ENCODE peak calls at places on chromosome 13, in nine cellular contexts. E is SK-N-SH, D is GM23248, A is neural progenitor cell, Q is OCI-LY7, N is PC-3, H is GM23338, U is HCT116, T is hepatocyte. R is an unnamed sample. For H3K79me2, the result is how much of the 10 kb centered on the place peaks cover.

GRCh38 chr13:20442798-20443381 is 82.8 kb downstream of the CRYL1 start:
- DNase-seq in E (no peak), D (no peak), A (no peak), Q (no peak), N (peak), H (no peak), U (no peak), T (no peak), R (no peak)

GRCh38 chr13:67341406-67341805 is 111.3 kb upstream of the PCDH9 start:
- DNase-seq in E (no peak), D (no peak), A (no peak), Q (no peak), N (peak), H (no peak), U (no peak), T (no peak), R (no peak)

GRCh38 chr13:69324109-69324886 is 783.3 kb upstream of the ATXN8OS start:
- DNase-seq in E (peak), D (no peak), A (peak), Q (peak), N (peak), H (peak), U (peak), T (peak), R (no peak)

GRCh38 chr13:103537616-103538015 is 471.4 kb upstream of the SLC10A2 start:
- DNase-seq in E (no peak), D (no peak), A (no peak), Q (no peak), N (no peak), H (no peak), U (no peak), T (no peak), R (no peak)

GRCh38 chr13:66556306-66556705 is 673.8 kb downstream of the PCDH9 start:
- DNase-seq in E (no peak), D (no peak), A (no peak), Q (no peak), N (peak), H (no peak), U (no peak), T (no peak), R (no peak)

GRCh38 chr13:29815336-29815735 is 35.1 kb downstream of the UBL3 start:
- DNase-seq in E (no peak), D (no peak), A (no peak), Q (no peak), N (no peak), H (no peak), U (no peak), T (no peak), R (no peak)

GRCh38 chr13:53758946-53759345 is 730.3 kb downstream of the OLFM4 start:
- DNase-seq in E (peak), D (no peak), A (no peak), Q (no peak), N (no peak), H (peak), U (no peak), T (no peak), R (no peak)

GRCh38 chr13:48242677-48243076 is 9.7 kb downstream of the ITM2B start:
- DNase-seq in E (no peak), D (no peak), A (no peak), Q (no peak), N (no peak), H (no peak), U (no peak), T (no peak), R (no peak)

GRCh38 chr13:105428816-105429215 is 1106.6 kb downstream of the EFNB2 start:
- DNase-seq in E (no peak), D (no peak), A (no peak), Q (no peak), N (no peak), H (no peak), U (no peak), T (no peak), R (no peak)

GRCh38 chr13:38590796-38591507 is 95.9 kb upstream of the FREM2 start:
- DNase-seq in E (no peak), D (no peak), A (no peak), Q (no peak), N (no peak), H (no peak), U (no peak), T (no peak), R (no peak)
- TF ChIP-seq EZH2phosphoT487 in E (no peak), D (no peak), A (no peak), Q (no peak), N (no peak), H (no peak), U (no peak), T (no peak), R (no peak)

GRCh38 chr13:79369226-79369625 is 36.8 kb downstream of the RBM26 start:
- DNase-seq in E (no peak), D (no peak), A (no peak), Q (no peak), N (no peak), H (no peak), U (no peak), T (no peak), R (no peak)
- H3K79me2 ChIP-seq in E (under half), D (under half), A (under half), Q (under half), N (under half), H (under half), U (half or more), T (under half), R (under half)

GRCh38 chr13:33787051-33787591 is 30.8 kb upstream of the RFC3 start:
- DNase-seq in E (peak), D (peak), A (no peak), Q (peak), N (no peak), H (no peak), U (no peak), T (no peak), R (peak)

GRCh38 chr13:33785384-33785783 is 32.6 kb upstream of the RFC3 start:
- DNase-seq in E (no peak), D (no peak), A (no peak), Q (no peak), N (no peak), H (no peak), U (no peak), T (no peak), R (no peak)

GRCh38 chr13:33784738-33785137 is 33.2 kb upstream of the RFC3 start:
- DNase-seq in E (no peak), D (no peak), A (no peak), Q (no peak), N (no peak), H (no peak), U (no peak), T (no peak), R (no peak)

DNA sequence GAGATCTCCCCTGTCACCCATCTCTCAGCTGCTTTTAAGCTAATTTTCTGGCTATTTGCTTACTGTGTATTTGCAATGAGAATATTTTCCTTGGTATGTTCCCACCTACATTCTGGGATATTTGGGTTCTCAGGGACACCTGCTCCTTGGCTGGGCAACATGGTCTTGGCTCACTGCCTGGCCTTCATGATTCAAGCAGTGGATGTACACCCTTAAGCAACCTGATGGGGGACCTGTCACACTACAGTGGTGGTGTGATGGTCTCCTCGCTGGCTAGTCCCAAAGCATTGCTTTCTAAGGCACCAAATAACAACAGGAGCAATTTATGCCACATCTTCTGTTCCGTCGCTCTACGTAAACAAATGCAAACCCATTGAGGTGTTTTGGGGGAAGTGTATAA is 35.3 kb upstream of the RFC3 start:
- DNase-seq in E (no peak), D (no peak), A (no peak), Q (no peak), N (no peak), H (no peak), U (no peak), T (no peak), R (no peak)
- TF ChIP-seq EZH2phosphoT487 in E (no peak), D (no peak), A (no peak), Q (no peak), N (no peak), H (no peak), U (no peak), T (no peak), R (no peak)

DNA sequence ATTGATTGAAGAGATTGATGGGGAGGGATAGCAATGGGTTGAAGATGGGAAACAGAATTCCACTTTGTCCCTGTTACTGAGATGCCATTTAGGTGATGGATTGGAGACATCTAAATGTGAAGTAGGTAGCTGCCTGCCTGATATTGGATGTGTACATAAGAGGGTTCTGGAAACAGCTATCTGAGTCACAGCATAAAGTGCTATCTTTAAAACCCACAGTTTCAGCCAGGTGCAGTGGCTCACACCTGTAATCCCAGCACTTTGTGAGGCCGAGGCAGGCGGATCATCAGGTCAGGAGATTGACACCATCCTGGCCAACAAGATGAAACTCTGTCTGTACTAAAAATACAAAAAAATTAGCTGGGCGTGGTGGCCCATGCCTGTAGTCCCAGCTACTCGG is 72.6 kb downstream of the DNAJC3 start:
- DNase-seq in E (no peak), D (no peak), A (no peak), Q (no peak), N (no peak), H (no peak), U (no peak), T (no peak), R (peak)
- H3K79me2 ChIP-seq in E (under half), D (half or more), A (under half), Q (under half), N (under half), H (under half), U (under half), T (half or more), R (half or more)

DNA sequence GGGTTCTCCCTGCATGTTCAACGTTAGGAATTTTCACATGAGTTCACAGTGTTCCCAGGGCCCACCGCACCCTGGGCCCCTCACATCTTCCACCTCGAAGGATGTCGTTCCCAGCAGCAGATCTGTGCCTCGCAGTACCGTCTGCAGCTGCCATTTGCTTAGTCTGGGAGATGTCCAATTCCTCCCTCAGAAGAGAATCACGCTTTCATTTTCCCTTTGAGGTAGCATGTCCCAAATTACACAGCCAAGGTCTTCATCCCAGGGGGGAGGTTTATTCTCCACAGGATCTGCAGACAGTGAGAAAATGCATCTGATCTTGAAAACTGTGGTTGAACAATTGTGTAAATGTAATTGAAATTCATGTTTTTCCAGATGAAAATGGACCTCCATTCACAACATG is 150.2 kb downstream of the DCT start:
- DNase-seq in E (no peak), D (peak), A (no peak), Q (no peak), N (no peak), H (no peak), U (no peak), T (no peak), R (no peak)
- TF ChIP-seq EZH2phosphoT487 in E (no peak), D (no peak), A (no peak), Q (no peak), N (no peak), H (no peak), U (no peak), T (no peak), R (no peak)

GRCh38 chr13:113599396-113599795 is 14.8 kb downstream of the TFDP1 start:
- DNase-seq in E (no peak), D (no peak), A (no peak), Q (no peak), N (no peak), H (no peak), U (no peak), T (no peak), R (no peak)
- H3K79me2 ChIP-seq in E (half or more), D (half or more), A (half or more), Q (under half), N (half or more), H (half or more), U (half or more), T (half or more), R (half or more)

GRCh38 chr13:73335938-73336337 is 277.1 kb downstream of the KLF5 start:
- DNase-seq in E (no peak), D (peak), A (no peak), Q (no peak), N (no peak), H (no peak), U (no peak), T (no peak), R (no peak)

GRCh38 chr13:73335226-73335625 is 276.4 kb downstream of the KLF5 start:
- DNase-seq in E (no peak), D (peak), A (no peak), Q (no peak), N (peak), H (no peak), U (peak), T (no peak), R (no peak)

GRCh38 chr13:73331556-73331955 is 272.8 kb downstream of the KLF5 start:
- DNase-seq in E (no peak), D (no peak), A (no peak), Q (no peak), N (no peak), H (no peak), U (no peak), T (no peak), R (no peak)

GRCh38 chr13:73336789-73337188 is 278.0 kb downstream of the KLF5 start:
- DNase-seq in E (no peak), D (no peak), A (no peak), Q (no peak), N (peak), H (peak), U (no peak), T (no peak), R (no peak)

GRCh38 chr13:73334459-73334858 is 275.7 kb downstream of the KLF5 start:
- DNase-seq in E (no peak), D (peak), A (no peak), Q (no peak), N (peak), H (no peak), U (no peak), T (no peak), R (no peak)
- TF ChIP-seq EZH2phosphoT487 in E (no peak), D (no peak), A (no peak), Q (no peak), N (no peak), H (no peak), U (no peak), T (no peak), R (no peak)

GRCh38 chr13:27599096-27599495 is 21.2 kb downstream of the LNX2 start:
- DNase-seq in E (no peak), D (no peak), A (no peak), Q (no peak), N (no peak), H (no peak), U (no peak), T (no peak), R (no peak)

GRCh38 chr13:27601208-27601607 is 19.1 kb downstream of the LNX2 start:
- DNase-seq in E (no peak), D (no peak), A (no peak), Q (no peak), N (no peak), H (no peak), U (no peak), T (no peak), R (no peak)

GRCh38 chr13:27600712-27601111 is 19.6 kb downstream of the LNX2 start:
- DNase-seq in E (no peak), D (no peak), A (no peak), Q (no peak), N (no peak), H (no peak), U (no peak), T (no peak), R (no peak)

GRCh38 chr13:27599845-27600553 is 20.3 kb downstream of the LNX2 start:
- DNase-seq in E (peak), D (peak), A (no peak), Q (no peak), N (peak), H (peak), U (peak), T (peak), R (no peak)

GRCh38 chr13:27601771-27602170 is 18.6 kb downstream of the LNX2 start:
- DNase-seq in E (no peak), D (no peak), A (no peak), Q (no peak), N (no peak), H (no peak), U (no peak), T (no peak), R (no peak)
- H3K79me2 ChIP-seq in E (under half), D (under half), A (under half), Q (under half), N (half or more), H (half or more), U (half or more), T (half or more), R (half or more)

GRCh38 chr13:44629465-44630183 is 53.5 kb upstream of the TSC22D1 start:
- DNase-seq in E (no peak), D (peak), A (no peak), Q (no peak), N (peak), H (no peak), U (no peak), T (no peak), R (no peak)
- TF ChIP-seq EZH2phosphoT487 in E (no peak), D (no peak), A (no peak), Q (no peak), N (no peak), H (no peak), U (no peak), T (no peak), R (no peak)

GRCh38 chr13:110551284-110551683 is 10.2 kb downstream of the RAB20 start:
- DNase-seq in E (peak), D (no peak), A (no peak), Q (no peak), N (no peak), H (no peak), U (no peak), T (no peak), R (no peak)
- H3K79me2 ChIP-seq in E (under half), D (under half), A (under half), Q (under half), N (half or more), H (half or more), U (under half), T (half or more), R (under half)